ENCODE peak calls at places on chromosomes 16 and 17, in eight cellular contexts. One of them, this sample, is unnamed.

GRCh38 chr16:27232061-27232841 is 28.9 kb downstream of the KDM8 start:
- DNase-seq in body of pancreas: no peak
- DNase-seq in gastrocnemius medialis: no peak
- DNase-seq in fibroblast of lung: no peak
- DNase-seq in left ventricle myocardium inferior: no peak
- DNase-seq in Peyer's patch: peak; percentile 88
- DNase-seq in effector memory CD4-positive, alpha-beta T cell: no peak
- DNase-seq in SK-N-SH: no peak
- DNase-seq in this sample: peak; percentile 60

GRCh38 chr17:76626442-76626841 is 17.1 kb downstream of the ST6GALNAC1 start:
- DNase-seq in SK-N-SH: no peak
- DNase-seq in fibroblast of lung: no peak
- DNase-seq in left ventricle myocardium inferior: no peak
- DNase-seq in body of pancreas: no peak
- DNase-seq in effector memory CD4-positive, alpha-beta T cell: no peak
- DNase-seq in gastrocnemius medialis: no peak
- DNase-seq in Peyer's patch: no peak
- DNase-seq in this sample: no peak

GRCh38 chr16:81070979-81071378 is 6.1 kb downstream of the C16orf46 start:
- DNase-seq in gastrocnemius medialis: no peak
- DNase-seq in left ventricle myocardium inferior: no peak
- DNase-seq in fibroblast of lung: no peak
- DNase-seq in effector memory CD4-positive, alpha-beta T cell: no peak
- DNase-seq in body of pancreas: no peak
- DNase-seq in Peyer's patch: no peak
- DNase-seq in SK-N-SH: no peak
- DNase-seq in this sample: no peak

GRCh38 chr16:2784536-2785100 is 2.7 kb downstream of the PRSS33 start:
- DNase-seq in fibroblast of lung: no peak
- DNase-seq in effector memory CD4-positive, alpha-beta T cell: no peak
- DNase-seq in Peyer's patch: peak; percentile 39
- DNase-seq in SK-N-SH: no peak
- DNase-seq in left ventricle myocardium inferior: no peak
- DNase-seq in body of pancreas: no peak
- DNase-seq in gastrocnemius medialis: no peak
- DNase-seq in this sample: no peak

GRCh38 chr17:18933102-18934058 is 18.6 kb upstream of the SLC5A10 start:
- DNase-seq in body of pancreas: no peak
- DNase-seq in fibroblast of lung: no peak
- DNase-seq in Peyer's patch: no peak
- DNase-seq in left ventricle myocardium inferior: no peak
- DNase-seq in gastrocnemius medialis: no peak
- DNase-seq in effector memory CD4-positive, alpha-beta T cell: no peak
- DNase-seq in SK-N-SH: no peak
- DNase-seq in this sample: no peak

GRCh38 chr17:78717431-78717980 is 64.6 kb downstream of the CYTH1 start:
- DNase-seq in SK-N-SH: peak; percentile 75
- DNase-seq in effector memory CD4-positive, alpha-beta T cell: no peak
- DNase-seq in gastrocnemius medialis: no peak
- DNase-seq in left ventricle myocardium inferior: no peak
- DNase-seq in body of pancreas: peak; percentile 29
- DNase-seq in Peyer's patch: no peak
- DNase-seq in fibroblast of lung: peak; percentile 68
- DNase-seq in this sample: peak; percentile 81

GRCh38 chr17:41909088-41909487 is 9.7 kb downstream of the ACLY start:
- DNase-seq in body of pancreas: no peak
- DNase-seq in SK-N-SH: no peak
- DNase-seq in fibroblast of lung: no peak
- DNase-seq in left ventricle myocardium inferior: no peak
- DNase-seq in gastrocnemius medialis: no peak
- DNase-seq in Peyer's patch: no peak
- DNase-seq in effector memory CD4-positive, alpha-beta T cell: no peak
- DNase-seq in this sample: no peak

GRCh38 chr17:29412780-29413565 is 22.8 kb downstream of the TAOK1 start:
- DNase-seq in fibroblast of lung: peak; percentile 58
- DNase-seq in body of pancreas: no peak
- DNase-seq in Peyer's patch: no peak
- DNase-seq in SK-N-SH: no peak
- DNase-seq in left ventricle myocardium inferior: no peak
- DNase-seq in effector memory CD4-positive, alpha-beta T cell: no peak
- DNase-seq in gastrocnemius medialis: no peak
- DNase-seq in this sample: no peak

GRCh38 chr17:64718058-64718457 is 56.0 kb upstream of the SMURF2 start:
- DNase-seq in body of pancreas: no peak
- DNase-seq in fibroblast of lung: no peak
- DNase-seq in effector memory CD4-positive, alpha-beta T cell: no peak
- DNase-seq in left ventricle myocardium inferior: no peak
- DNase-seq in Peyer's patch: no peak
- DNase-seq in gastrocnemius medialis: no peak
- DNase-seq in SK-N-SH: no peak
- DNase-seq in this sample: peak; percentile 45

GRCh38 chr16:53744449-53744848 is 40.5 kb downstream of the FTO start:
- DNase-seq in SK-N-SH: no peak
- DNase-seq in effector memory CD4-positive, alpha-beta T cell: no peak
- DNase-seq in gastrocnemius medialis: no peak
- DNase-seq in fibroblast of lung: no peak
- DNase-seq in Peyer's patch: no peak
- DNase-seq in body of pancreas: no peak
- DNase-seq in left ventricle myocardium inferior: no peak
- DNase-seq in this sample: no peak

GRCh38 chr17:8016632-8017424 is 14.4 kb downstream of the GUCY2D start:
- DNase-seq in SK-N-SH: peak; percentile 82
- DNase-seq in left ventricle myocardium inferior: no peak
- DNase-seq in effector memory CD4-positive, alpha-beta T cell: no peak
- DNase-seq in fibroblast of lung: peak; percentile 28
- DNase-seq in body of pancreas: peak; percentile 62
- DNase-seq in gastrocnemius medialis: no peak
- DNase-seq in Peyer's patch: no peak
- DNase-seq in this sample: peak; percentile 20

GRCh38 chr17:59238904-59239303 is 18.6 kb downstream of the GDPD1 start:
- DNase-seq in SK-N-SH: no peak
- DNase-seq in left ventricle myocardium inferior: no peak
- DNase-seq in effector memory CD4-positive, alpha-beta T cell: no peak
- DNase-seq in fibroblast of lung: no peak
- DNase-seq in Peyer's patch: no peak
- DNase-seq in gastrocnemius medialis: no peak
- DNase-seq in body of pancreas: no peak
- DNase-seq in this sample: no peak

GRCh38 chr17:68509151-68510057 is 2.8 kb upstream of the PRKAR1A start:
- DNase-seq in Peyer's patch: no peak
- DNase-seq in fibroblast of lung: no peak
- DNase-seq in gastrocnemius medialis: peak; percentile 91
- DNase-seq in left ventricle myocardium inferior: peak; percentile 68
- DNase-seq in effector memory CD4-positive, alpha-beta T cell: no peak
- DNase-seq in body of pancreas: no peak
- DNase-seq in SK-N-SH: no peak
- DNase-seq in this sample: peak; percentile 93

GRCh38 chr16:23754594-23755483 is at the start of gene CHP2:
- DNase-seq in Peyer's patch: peak; percentile 91
- DNase-seq in left ventricle myocardium inferior: no peak
- DNase-seq in body of pancreas: no peak
- DNase-seq in SK-N-SH: peak; percentile 58
- DNase-seq in effector memory CD4-positive, alpha-beta T cell: no peak
- DNase-seq in gastrocnemius medialis: no peak
- DNase-seq in fibroblast of lung: no peak
- DNase-seq in this sample: no peak

GRCh38 chr16:10871157-10871991 is 5.6 kb upstream of the CIITA start:
- DNase-seq in fibroblast of lung: peak; percentile 61
- DNase-seq in Peyer's patch: peak; percentile 77
- DNase-seq in body of pancreas: peak; percentile 91
- DNase-seq in effector memory CD4-positive, alpha-beta T cell: no peak
- DNase-seq in SK-N-SH: no peak
- DNase-seq in left ventricle myocardium inferior: no peak
- DNase-seq in gastrocnemius medialis: no peak
- DNase-seq in this sample: peak; percentile 14

GRCh38 chr17:75639771-75640555 is 6.7 kb downstream of the SMIM5 start:
- DNase-seq in effector memory CD4-positive, alpha-beta T cell: no peak
- DNase-seq in gastrocnemius medialis: no peak
- DNase-seq in SK-N-SH: no peak
- DNase-seq in left ventricle myocardium inferior: no peak
- DNase-seq in fibroblast of lung: no peak
- DNase-seq in body of pancreas: peak; percentile 39
- DNase-seq in Peyer's patch: peak; percentile 64
- DNase-seq in this sample: no peak

GRCh38 chr17:15463363-15463762 is 4.1 kb downstream of the CDRT4 start:
- DNase-seq in SK-N-SH: no peak
- DNase-seq in fibroblast of lung: peak; percentile 93
- DNase-seq in gastrocnemius medialis: peak; percentile 35
- DNase-seq in effector memory CD4-positive, alpha-beta T cell: no peak
- DNase-seq in body of pancreas: no peak
- DNase-seq in Peyer's patch: no peak
- DNase-seq in left ventricle myocardium inferior: peak; percentile 33
- DNase-seq in this sample: peak; percentile 87

DNA sequence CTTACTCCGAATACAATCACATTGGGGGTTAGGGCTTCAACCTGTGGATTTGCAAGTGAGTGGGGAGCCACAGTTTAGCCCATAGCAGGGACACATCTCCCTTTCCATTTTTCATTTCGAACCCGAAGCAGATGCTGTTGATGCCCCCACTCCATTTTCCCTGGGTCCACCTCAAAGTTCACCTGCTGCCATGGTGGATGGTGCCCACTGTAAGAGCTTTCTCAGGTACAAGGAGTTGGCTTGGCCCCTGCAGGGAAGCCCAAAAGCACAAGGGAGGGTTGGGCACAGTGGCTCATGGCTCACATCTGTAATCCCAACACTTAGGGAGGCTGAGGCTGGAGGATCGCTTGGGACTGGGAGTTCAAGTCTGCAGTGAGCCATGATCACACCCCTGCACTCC is 51.8 kb downstream of the SNX20 start:
- DNase-seq in left ventricle myocardium inferior: no peak
- DNase-seq in effector memory CD4-positive, alpha-beta T cell: no peak
- DNase-seq in Peyer's patch: no peak
- DNase-seq in gastrocnemius medialis: no peak
- DNase-seq in fibroblast of lung: no peak
- DNase-seq in SK-N-SH: no peak
- DNase-seq in body of pancreas: no peak
- DNase-seq in this sample: no peak
- H3K4me3 ChIP-seq in left ventricle myocardium inferior: no peak overlapping the region
- H3K4me3 ChIP-seq in effector memory CD4-positive, alpha-beta T cell: no peak overlapping the region
- H3K4me3 ChIP-seq in Peyer's patch: no peak overlapping the region
- H3K4me3 ChIP-seq in gastrocnemius medialis: no peak overlapping the region
- H3K4me3 ChIP-seq in fibroblast of lung: no peak overlapping the region
- H3K4me3 ChIP-seq in SK-N-SH: no peak overlapping the region
- H3K4me3 ChIP-seq in body of pancreas: no peak overlapping the region
- H3K4me3 ChIP-seq in this sample: no peak overlapping the region

GRCh38 chr17:81541123-81541522 is 11.0 kb downstream of the FAAP100 start:
- DNase-seq in Peyer's patch: no peak
- DNase-seq in effector memory CD4-positive, alpha-beta T cell: no peak
- DNase-seq in body of pancreas: no peak
- DNase-seq in left ventricle myocardium inferior: no peak
- DNase-seq in fibroblast of lung: no peak
- DNase-seq in SK-N-SH: no peak
- DNase-seq in gastrocnemius medialis: no peak
- DNase-seq in this sample: no peak

GRCh38 chr17:81543756-81544155 is 8.4 kb downstream of the FAAP100 start:
- DNase-seq in SK-N-SH: no peak
- DNase-seq in left ventricle myocardium inferior: no peak
- DNase-seq in effector memory CD4-positive, alpha-beta T cell: no peak
- DNase-seq in body of pancreas: no peak
- DNase-seq in gastrocnemius medialis: no peak
- DNase-seq in Peyer's patch: no peak
- DNase-seq in fibroblast of lung: no peak
- DNase-seq in this sample: no peak

GRCh38 chr17:81544281-81544974 is 7.7 kb downstream of the FAAP100 start:
- DNase-seq in gastrocnemius medialis: no peak
- DNase-seq in left ventricle myocardium inferior: no peak
- DNase-seq in SK-N-SH: no peak
- DNase-seq in effector memory CD4-positive, alpha-beta T cell: no peak
- DNase-seq in body of pancreas: no peak
- DNase-seq in fibroblast of lung: no peak
- DNase-seq in Peyer's patch: no peak
- DNase-seq in this sample: no peak

GRCh38 chr17:81543339-81543675 is 8.8 kb downstream of the FAAP100 start:
- DNase-seq in gastrocnemius medialis: no peak
- DNase-seq in body of pancreas: no peak
- DNase-seq in effector memory CD4-positive, alpha-beta T cell: no peak
- DNase-seq in Peyer's patch: no peak
- DNase-seq in left ventricle myocardium inferior: peak; percentile 42
- DNase-seq in SK-N-SH: no peak
- DNase-seq in fibroblast of lung: no peak
- DNase-seq in this sample: no peak

GRCh38 chr17:81542431-81543338 is 9.5 kb downstream of the FAAP100 start:
- DNase-seq in body of pancreas: no peak
- DNase-seq in left ventricle myocardium inferior: no peak
- DNase-seq in effector memory CD4-positive, alpha-beta T cell: no peak
- DNase-seq in Peyer's patch: no peak
- DNase-seq in SK-N-SH: no peak
- DNase-seq in fibroblast of lung: no peak
- DNase-seq in gastrocnemius medialis: no peak
- DNase-seq in this sample: no peak
- H3K36me3 ChIP-seq in body of pancreas: peaks cover 8% of the 10 kb centered on the region
- H3K36me3 ChIP-seq in left ventricle myocardium inferior: peaks cover 91% of the 10 kb centered on the region
- H3K36me3 ChIP-seq in effector memory CD4-positive, alpha-beta T cell: peaks cover 60% of the 10 kb centered on the region
- H3K36me3 ChIP-seq in Peyer's patch: no peaks in the 10 kb centered on the region
- H3K36me3 ChIP-seq in SK-N-SH: peaks cover 34% of the 10 kb centered on the region
- H3K36me3 ChIP-seq in fibroblast of lung: peaks cover 30% of the 10 kb centered on the region
- H3K36me3 ChIP-seq in gastrocnemius medialis: no peaks in the 10 kb centered on the region
- H3K36me3 ChIP-seq in this sample: peaks cover 47% of the 10 kb centered on the region

DNA sequence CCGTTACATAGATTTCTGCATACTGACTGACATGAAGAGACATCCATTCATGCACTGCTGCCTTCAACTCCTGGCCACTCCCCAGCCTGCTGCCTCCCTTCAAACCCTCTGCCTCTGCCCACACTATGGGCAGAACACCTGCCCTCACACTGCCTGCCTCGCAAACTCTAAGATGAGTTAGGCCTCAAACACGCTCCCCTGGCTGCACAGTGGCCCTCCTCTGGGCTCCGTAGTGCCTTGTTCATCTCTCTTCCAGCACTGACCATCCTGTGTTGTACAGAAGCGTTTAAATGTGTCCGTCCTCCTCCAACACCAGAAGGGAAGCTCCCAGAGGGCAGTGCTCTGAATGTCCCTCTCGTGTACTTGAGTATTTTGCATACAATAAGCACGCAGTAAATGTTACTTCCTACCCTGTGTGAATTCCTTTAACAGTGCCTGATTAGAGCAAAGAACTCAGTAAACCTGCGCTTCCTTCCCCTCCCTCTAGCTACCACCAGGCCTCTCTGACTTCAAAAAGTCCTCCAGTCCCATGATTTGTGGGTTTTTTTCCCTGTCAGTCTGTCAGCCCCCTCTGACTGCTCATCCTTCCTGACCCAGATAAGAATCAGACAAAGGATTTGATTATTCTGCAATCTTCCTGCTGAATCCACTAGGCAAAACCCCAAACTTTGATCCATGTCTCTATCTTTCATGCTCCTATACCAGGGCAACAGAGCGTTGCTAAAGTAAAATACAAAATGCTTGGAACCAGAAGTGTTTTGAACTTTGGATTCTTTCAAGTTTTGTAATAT is 3.9 kb downstream of the DHX33 start:
- DNase-seq in gastrocnemius medialis: no peak
- DNase-seq in effector memory CD4-positive, alpha-beta T cell: no peak
- DNase-seq in left ventricle myocardium inferior: no peak
- DNase-seq in fibroblast of lung: no peak
- DNase-seq in body of pancreas: no peak
- DNase-seq in SK-N-SH: no peak
- DNase-seq in Peyer's patch: no peak
- DNase-seq in this sample: no peak
- H3K27ac ChIP-seq in gastrocnemius medialis: no peak overlapping the region
- H3K27ac ChIP-seq in effector memory CD4-positive, alpha-beta T cell: no peak overlapping the region
- H3K27ac ChIP-seq in left ventricle myocardium inferior: no peak overlapping the region
- H3K27ac ChIP-seq in fibroblast of lung: no peak overlapping the region
- H3K27ac ChIP-seq in body of pancreas: no peak overlapping the region
- H3K27ac ChIP-seq in SK-N-SH: no peak overlapping the region
- H3K27ac ChIP-seq in Peyer's patch: no peak overlapping the region
- H3K27ac ChIP-seq in this sample: no peak overlapping the region

GRCh38 chr17:30921544-30922196 is at the start of gene ADAP2:
- DNase-seq in Peyer's patch: peak; percentile 77
- DNase-seq in gastrocnemius medialis: no peak
- DNase-seq in left ventricle myocardium inferior: peak; percentile 68
- DNase-seq in fibroblast of lung: no peak
- DNase-seq in effector memory CD4-positive, alpha-beta T cell: no peak
- DNase-seq in body of pancreas: peak; percentile 69
- DNase-seq in SK-N-SH: peak; percentile 69
- DNase-seq in this sample: no peak
- H3K4me3 ChIP-seq in Peyer's patch: peak within 1 kb of the TSS; percentile 65
- H3K4me3 ChIP-seq in gastrocnemius medialis: peak within 1 kb of the TSS; percentile 45
- H3K4me3 ChIP-seq in left ventricle myocardium inferior: peak within 1 kb of the TSS; percentile 74
- H3K4me3 ChIP-seq in fibroblast of lung: peak within 1 kb of the TSS; percentile 31
- H3K4me3 ChIP-seq in effector memory CD4-positive, alpha-beta T cell: peak within 1 kb of the TSS; percentile 42
- H3K4me3 ChIP-seq in body of pancreas: peak within 1 kb of the TSS; percentile 41
- H3K4me3 ChIP-seq in SK-N-SH: peak within 1 kb of the TSS; percentile 46
- H3K4me3 ChIP-seq in this sample: no peak within 1 kb of the TSS